ENCODE peak calls at places on chromosome 19, in eight cellular contexts. One of them, this sample, is unnamed.

GRCh38 chr19:39083983-39084731 is at the start of gene ACP7:
- DNase-seq in transverse colon: no peak
- DNase-seq in adrenal gland: no peak
- DNase-seq in AG10803: no peak
- DNase-seq in pulmonary artery endothelial cell: no peak
- DNase-seq in RCC 7860: no peak
- DNase-seq in neural progenitor cell: peak; percentile 40
- DNase-seq in NCI-H1417 treated with DMSO at 0.1 percent for 48 hours: no peak
- DNase-seq in this sample: no peak

GRCh38 chr19:45643927-45644771 is 5.0 kb upstream of the EML2 start:
- DNase-seq in RCC 7860: no peak
- DNase-seq in neural progenitor cell: no peak
- DNase-seq in NCI-H1417 treated with DMSO at 0.1 percent for 48 hours: no peak
- DNase-seq in AG10803: no peak
- DNase-seq in transverse colon: no peak
- DNase-seq in adrenal gland: no peak
- DNase-seq in pulmonary artery endothelial cell: no peak
- DNase-seq in this sample: no peak

GRCh38 chr19:33208904-33209843 is 15.0 kb downstream of the LRP3 start:
- DNase-seq in NCI-H1417 treated with DMSO at 0.1 percent for 48 hours: no peak
- DNase-seq in AG10803: no peak
- DNase-seq in RCC 7860: no peak
- DNase-seq in neural progenitor cell: no peak
- DNase-seq in pulmonary artery endothelial cell: no peak
- DNase-seq in adrenal gland: peak; percentile 34
- DNase-seq in transverse colon: no peak
- DNase-seq in this sample: no peak

GRCh38 chr19:32886241-32886640 is 16.7 kb upstream of the SLC7A9 start:
- DNase-seq in neural progenitor cell: no peak
- DNase-seq in AG10803: no peak
- DNase-seq in pulmonary artery endothelial cell: no peak
- DNase-seq in adrenal gland: no peak
- DNase-seq in transverse colon: no peak
- DNase-seq in RCC 7860: no peak
- DNase-seq in NCI-H1417 treated with DMSO at 0.1 percent for 48 hours: no peak
- DNase-seq in this sample: no peak

GRCh38 chr19:38557205-38557799 is 60.5 kb downstream of the MAP4K1 start:
- DNase-seq in AG10803: no peak
- DNase-seq in pulmonary artery endothelial cell: no peak
- DNase-seq in RCC 7860: peak; percentile 13
- DNase-seq in NCI-H1417 treated with DMSO at 0.1 percent for 48 hours: no peak
- DNase-seq in transverse colon: peak; percentile 63
- DNase-seq in adrenal gland: no peak
- DNase-seq in neural progenitor cell: no peak
- DNase-seq in this sample: no peak

GRCh38 chr19:18992696-18993095 is 40.6 kb downstream of the SUGP2 start:
- DNase-seq in transverse colon: no peak
- DNase-seq in pulmonary artery endothelial cell: no peak
- DNase-seq in RCC 7860: no peak
- DNase-seq in neural progenitor cell: no peak
- DNase-seq in adrenal gland: no peak
- DNase-seq in AG10803: no peak
- DNase-seq in NCI-H1417 treated with DMSO at 0.1 percent for 48 hours: no peak
- DNase-seq in this sample: no peak

GRCh38 chr19:22532388-22533310 is 101.5 kb upstream of the ZNF492 start:
- DNase-seq in pulmonary artery endothelial cell: no peak
- DNase-seq in neural progenitor cell: no peak
- DNase-seq in adrenal gland: peak; percentile 27
- DNase-seq in AG10803: no peak
- DNase-seq in NCI-H1417 treated with DMSO at 0.1 percent for 48 hours: no peak
- DNase-seq in transverse colon: peak; percentile 65
- DNase-seq in RCC 7860: no peak
- DNase-seq in this sample: peak; percentile 99

GRCh38 chr19:39199025-39199424 is 2.3 kb downstream of the NCCRP1 start:
- DNase-seq in pulmonary artery endothelial cell: no peak
- DNase-seq in transverse colon: no peak
- DNase-seq in neural progenitor cell: peak; percentile 52
- DNase-seq in AG10803: peak; percentile 40
- DNase-seq in RCC 7860: peak; percentile 55
- DNase-seq in NCI-H1417 treated with DMSO at 0.1 percent for 48 hours: no peak
- DNase-seq in adrenal gland: peak; percentile 88
- DNase-seq in this sample: peak; percentile 87

GRCh38 chr19:12868540-12869112 is 12.6 kb downstream of the DNASE2 start:
- DNase-seq in transverse colon: no peak
- DNase-seq in NCI-H1417 treated with DMSO at 0.1 percent for 48 hours: no peak
- DNase-seq in AG10803: no peak
- DNase-seq in RCC 7860: no peak
- DNase-seq in adrenal gland: no peak
- DNase-seq in neural progenitor cell: no peak
- DNase-seq in pulmonary artery endothelial cell: no peak
- DNase-seq in this sample: no peak

GRCh38 chr19:34096020-34096915 is 76.0 kb upstream of the LSM14A start:
- DNase-seq in transverse colon: no peak
- DNase-seq in pulmonary artery endothelial cell: no peak
- DNase-seq in NCI-H1417 treated with DMSO at 0.1 percent for 48 hours: peak; percentile 16
- DNase-seq in AG10803: peak; percentile 48
- DNase-seq in RCC 7860: peak; percentile 27
- DNase-seq in adrenal gland: no peak
- DNase-seq in neural progenitor cell: peak; percentile 80
- DNase-seq in this sample: no peak

GRCh38 chr19:39262496-39262895 is 5.7 kb upstream of the IFNL2 start:
- DNase-seq in AG10803: no peak
- DNase-seq in RCC 7860: no peak
- DNase-seq in adrenal gland: no peak
- DNase-seq in pulmonary artery endothelial cell: no peak
- DNase-seq in neural progenitor cell: no peak
- DNase-seq in NCI-H1417 treated with DMSO at 0.1 percent for 48 hours: no peak
- DNase-seq in transverse colon: no peak
- DNase-seq in this sample: no peak

GRCh38 chr19:52170863-52171320 is 529 bp downstream of the ZNF836 start:
- DNase-seq in transverse colon: peak; percentile 27
- DNase-seq in neural progenitor cell: peak; percentile 57
- DNase-seq in NCI-H1417 treated with DMSO at 0.1 percent for 48 hours: no peak
- DNase-seq in pulmonary artery endothelial cell: no peak
- DNase-seq in AG10803: no peak
- DNase-seq in RCC 7860: no peak
- DNase-seq in adrenal gland: peak; percentile 46
- DNase-seq in this sample: peak; percentile 35

GRCh38 chr19:19211499-19212432 is at the start of gene NCAN:
- DNase-seq in RCC 7860: no peak
- DNase-seq in pulmonary artery endothelial cell: no peak
- DNase-seq in NCI-H1417 treated with DMSO at 0.1 percent for 48 hours: no peak
- DNase-seq in transverse colon: no peak
- DNase-seq in adrenal gland: no peak
- DNase-seq in neural progenitor cell: peak; percentile 90
- DNase-seq in AG10803: no peak
- DNase-seq in this sample: no peak

GRCh38 chr19:39524495-39524894 is 8.2 kb downstream of the EID2B start:
- DNase-seq in transverse colon: peak; percentile 34
- DNase-seq in pulmonary artery endothelial cell: no peak
- DNase-seq in NCI-H1417 treated with DMSO at 0.1 percent for 48 hours: no peak
- DNase-seq in neural progenitor cell: no peak
- DNase-seq in adrenal gland: no peak
- DNase-seq in RCC 7860: no peak
- DNase-seq in AG10803: no peak
- DNase-seq in this sample: no peak

GRCh38 chr19:38361633-38362075 is 12.7 kb upstream of the PSMD8 start:
- DNase-seq in AG10803: peak; percentile 51
- DNase-seq in adrenal gland: peak; percentile 76
- DNase-seq in transverse colon: peak; percentile 79
- DNase-seq in neural progenitor cell: peak; percentile 97
- DNase-seq in RCC 7860: no peak
- DNase-seq in NCI-H1417 treated with DMSO at 0.1 percent for 48 hours: no peak
- DNase-seq in pulmonary artery endothelial cell: peak; percentile 24
- DNase-seq in this sample: peak; percentile 76

GRCh38 chr19:13827656-13828055 is 32.4 kb downstream of the ZSWIM4 start:
- DNase-seq in RCC 7860: no peak
- DNase-seq in pulmonary artery endothelial cell: no peak
- DNase-seq in transverse colon: no peak
- DNase-seq in NCI-H1417 treated with DMSO at 0.1 percent for 48 hours: no peak
- DNase-seq in AG10803: no peak
- DNase-seq in neural progenitor cell: no peak
- DNase-seq in adrenal gland: no peak
- DNase-seq in this sample: no peak

GRCh38 chr19:39405930-39406655 is 554 bp upstream of the ZFP36 start:
- DNase-seq in RCC 7860: no peak
- DNase-seq in adrenal gland: no peak
- DNase-seq in NCI-H1417 treated with DMSO at 0.1 percent for 48 hours: no peak
- DNase-seq in AG10803: no peak
- DNase-seq in pulmonary artery endothelial cell: no peak
- DNase-seq in neural progenitor cell: no peak
- DNase-seq in transverse colon: peak; percentile 89
- DNase-seq in this sample: no peak

GRCh38 chr19:43406297-43406696 is 8.4 kb upstream of the TEX101 start:
- DNase-seq in neural progenitor cell: peak; percentile 24
- DNase-seq in AG10803: no peak
- DNase-seq in RCC 7860: no peak
- DNase-seq in pulmonary artery endothelial cell: no peak
- DNase-seq in NCI-H1417 treated with DMSO at 0.1 percent for 48 hours: no peak
- DNase-seq in adrenal gland: no peak
- DNase-seq in transverse colon: no peak
- DNase-seq in this sample: no peak

GRCh38 chr19:47093841-47094240 is 19.7 kb downstream of the ZC3H4 start:
- DNase-seq in pulmonary artery endothelial cell: no peak
- DNase-seq in NCI-H1417 treated with DMSO at 0.1 percent for 48 hours: no peak
- DNase-seq in RCC 7860: no peak
- DNase-seq in transverse colon: no peak
- DNase-seq in neural progenitor cell: no peak
- DNase-seq in adrenal gland: no peak
- DNase-seq in AG10803: no peak
- DNase-seq in this sample: peak; percentile 74

GRCh38 chr19:48970923-48971395 is 5.8 kb downstream of the FTL start:
- DNase-seq in adrenal gland: peak; percentile 85
- DNase-seq in RCC 7860: no peak
- DNase-seq in pulmonary artery endothelial cell: no peak
- DNase-seq in AG10803: peak; percentile 66
- DNase-seq in neural progenitor cell: peak; percentile 94
- DNase-seq in transverse colon: peak; percentile 86
- DNase-seq in NCI-H1417 treated with DMSO at 0.1 percent for 48 hours: no peak
- DNase-seq in this sample: peak; percentile 74

GRCh38 chr19:29367701-29368306 is 154.9 kb upstream of the UQCRFS1 start:
- DNase-seq in RCC 7860: no peak
- DNase-seq in neural progenitor cell: no peak
- DNase-seq in pulmonary artery endothelial cell: no peak
- DNase-seq in NCI-H1417 treated with DMSO at 0.1 percent for 48 hours: no peak
- DNase-seq in transverse colon: no peak
- DNase-seq in adrenal gland: no peak
- DNase-seq in AG10803: no peak
- DNase-seq in this sample: no peak

GRCh38 chr19:10544242-10544752 is 593 bp downstream of the ATG4D start:
- DNase-seq in AG10803: no peak
- DNase-seq in transverse colon: peak; percentile 81
- DNase-seq in NCI-H1417 treated with DMSO at 0.1 percent for 48 hours: no peak
- DNase-seq in neural progenitor cell: peak; percentile 35
- DNase-seq in RCC 7860: no peak
- DNase-seq in adrenal gland: peak; percentile 65
- DNase-seq in pulmonary artery endothelial cell: no peak
- DNase-seq in this sample: peak; percentile 69

GRCh38 chr19:43310221-43310620 is 40.9 kb upstream of the PSG9 start:
- DNase-seq in adrenal gland: no peak
- DNase-seq in AG10803: no peak
- DNase-seq in transverse colon: no peak
- DNase-seq in neural progenitor cell: no peak
- DNase-seq in RCC 7860: no peak
- DNase-seq in NCI-H1417 treated with DMSO at 0.1 percent for 48 hours: no peak
- DNase-seq in pulmonary artery endothelial cell: no peak
- DNase-seq in this sample: no peak

GRCh38 chr19:10432736-10433130 is 12.4 kb downstream of the PDE4A start:
- DNase-seq in AG10803: no peak
- DNase-seq in neural progenitor cell: no peak
- DNase-seq in adrenal gland: no peak
- DNase-seq in RCC 7860: no peak
- DNase-seq in pulmonary artery endothelial cell: no peak
- DNase-seq in transverse colon: no peak
- DNase-seq in NCI-H1417 treated with DMSO at 0.1 percent for 48 hours: no peak
- DNase-seq in this sample: peak; percentile 87

This sample was measured in thyroid gland.